ENCODE peak calls at places on chromosomes 5 and 9, in nine cellular contexts. W, H, O, G, N, E, T, Z and Y are unnamed samples.

GRCh38 chr5:135602882-135603721 is 24.3 kb upstream of the CXCL14 start:
- DNase-seq in W (no peak), H (peak; percentile 60), O (no peak), G (no peak), N (no peak), E (no peak), T (no peak), Z (no peak), Y (no peak)

GRCh38 chr5:92599217-92599810 is 981.7 kb downstream of the NR2F1-AS1 start:
- DNase-seq in W (no peak), H (no peak), O (no peak), G (no peak), N (no peak), E (no peak), T (no peak), Z (no peak), Y (no peak)

GRCh38 chr9:122374885-122375420 is 4.1 kb downstream of the PTGS1 start:
- DNase-seq in W (no peak), H (peak; percentile 63), O (no peak), G (peak; percentile 81), N (no peak), E (no peak), T (no peak), Z (no peak), Y (no peak)

GRCh38 chr5:146647656-146648199 is 131.7 kb upstream of the GPR151 start:
- DNase-seq in W (no peak), H (no peak), O (no peak), G (no peak), N (no peak), E (no peak), T (no peak), Z (peak; percentile 22), Y (no peak)

GRCh38 chr5:75616961-75617660 is 5.9 kb downstream of the ANKDD1B start:
- DNase-seq in W (no peak), H (no peak), O (no peak), G (no peak), N (no peak), E (no peak), T (no peak), Z (no peak), Y (no peak)

GRCh38 chr9:94277885-94278536 is 18.9 kb downstream of the ZNF169 start:
- DNase-seq in W (no peak), H (no peak), O (no peak), G (no peak), N (no peak), E (no peak), T (no peak), Z (no peak), Y (no peak)

GRCh38 chr5:139843991-139844390 is 48.4 kb downstream of the PSD2 start:
- DNase-seq in W (no peak), H (no peak), O (no peak), G (no peak), N (no peak), E (no peak), T (no peak), Z (no peak), Y (no peak)

GRCh38 chr5:72845889-72846288 is 29.4 kb downstream of the TNPO1 start:
- DNase-seq in W (no peak), H (no peak), O (no peak), G (no peak), N (no peak), E (no peak), T (no peak), Z (no peak), Y (no peak)

GRCh38 chr5:143002459-143003327 is 232.5 kb downstream of the ARHGAP26 start:
- DNase-seq in W (no peak), H (no peak), O (peak; percentile 56), G (no peak), N (peak; percentile 41), E (peak; percentile 56), T (peak; percentile 98), Z (peak; percentile 59), Y (no peak)

GRCh38 chr5:52269395-52269794 is 518.3 kb upstream of the ITGA1 start:
- DNase-seq in W (no peak), H (no peak), O (no peak), G (no peak), N (no peak), E (no peak), T (no peak), Z (no peak), Y (no peak)

GRCh38 chr9:113137196-113138168 is 13.3 kb upstream of the SLC31A2 start:
- DNase-seq in W (no peak), H (no peak), O (no peak), G (no peak), N (no peak), E (no peak), T (no peak), Z (no peak), Y (no peak)